ENCODE peak calls at places on chromosomes 12 and 14, in five cellular contexts. E is mammary epithelial cell, T is Kasumi-1, I is NCI-H1092, H is stomach. U is an unnamed sample.

GRCh38 chr12:77323778-77324415 is 258.5 kb upstream of the E2F7 start:
- DNase-seq in E (no peak), T (no peak), I (no peak), H (no peak), U (no peak)

GRCh38 chr12:50991296-50991695 is 34.9 kb downstream of the SLC11A2 start:
- DNase-seq in E (no peak), T (no peak), I (no peak), H (no peak), U (no peak)

GRCh38 chr14:42854061-42854460 is 1247.4 kb downstream of the LRFN5 start:
- DNase-seq in E (no peak), T (no peak), I (no peak), H (no peak), U (no peak)

GRCh38 chr14:93011650-93012317 is 88.8 kb downstream of the CHGA start:
- DNase-seq in E (no peak), T (no peak), I (peak), H (no peak), U (no peak)

GRCh38 chr14:68506021-68506644 is 286.7 kb downstream of the ZFP36L1 start:
- DNase-seq in E (peak), T (no peak), I (no peak), H (peak), U (peak)

GRCh38 chr12:93002278-93003054 is 73.4 kb upstream of the EEA1 start:
- DNase-seq in E (peak), T (no peak), I (no peak), H (no peak), U (peak)

GRCh38 chr12:75478395-75478794 is 2.2 kb upstream of the GLIPR1 start:
- DNase-seq in E (peak), T (peak), I (no peak), H (no peak), U (no peak)

GRCh38 chr14:66601932-66602578 is 94.1 kb downstream of the GPHN start:
- DNase-seq in E (no peak), T (no peak), I (no peak), H (no peak), U (no peak)

GRCh38 chr12:69014047-69014446 is 81.1 kb upstream of the CPM start:
- DNase-seq in E (no peak), T (no peak), I (no peak), H (no peak), U (no peak)

GRCh38 chr12:53044052-53044581 is 5.7 kb upstream of the TNS2 start:
- DNase-seq in E (no peak), T (no peak), I (no peak), H (no peak), U (no peak)

GRCh38 chr14:38255673-38256357 is at the start of gene CLEC14A:
- DNase-seq in E (no peak), T (no peak), I (no peak), H (no peak), U (no peak)

GRCh38 chr14:33103966-33104365 is 165.3 kb downstream of the NPAS3 start:
- DNase-seq in E (no peak), T (no peak), I (no peak), H (no peak), U (no peak)

GRCh38 chr12:5166976-5167375 is 123.3 kb downstream of the KCNA5 start:
- DNase-seq in E (peak), T (no peak), I (no peak), H (no peak), U (no peak)

GRCh38 chr14:105152794-105153241 is 15.8 kb downstream of the JAG2 start:
- DNase-seq in E (no peak), T (no peak), I (no peak), H (no peak), U (no peak)

GRCh38 chr14:104253901-104254353 is 115.5 kb downstream of the KIF26A start:
- DNase-seq in E (no peak), T (no peak), I (no peak), H (no peak), U (no peak)